ENCODE peak calls at places on chromosome 11, in ten cellular contexts. O is CD8-positive, alpha-beta T cell; C is mammary epithelial cell; P is upper lobe of right lung; N is IMR-90; Q is endodermal cell; B is colonic mucosa; M is transverse colon; Z is RWPE2; Y is GM23338. U is an unnamed sample.
A peak's percentile ranks its signal among the peaks of the same experiment; 100 is the strongest.

GRCh38 chr11:33375688-33376311 is 118.6 kb downstream of the HIPK3 start:
- DNase-seq in Q (peak; percentile 82), Z (no peak), Y (peak; percentile 73), O (no peak), P (no peak), B (no peak), C (peak; percentile 51), N (peak; percentile 28), M (no peak), U (no peak)

GRCh38 chr11:13552784-13553183 is 57.0 kb upstream of the PTH start:
- DNase-seq in P (no peak), Z (no peak), C (no peak), M (no peak), B (no peak), N (no peak), O (no peak), Y (no peak), Q (no peak), U (no peak)

GRCh38 chr11:3853935-3854659 is 1.4 kb upstream of the STIM1 start:
- DNase-seq in P (no peak), Q (no peak), Z (no peak), O (peak; percentile 70), N (no peak), M (peak; percentile 60), Y (no peak), C (peak; percentile 9), B (peak; percentile 60), U (no peak)

GRCh38 chr11:83521647-83522596 is 235.8 kb upstream of the CCDC90B start:
- DNase-seq in Z (no peak), C (no peak), M (no peak), Y (peak; percentile 76), O (no peak), Q (peak; percentile 70), N (peak; percentile 31), P (no peak), B (no peak), U (no peak)

GRCh38 chr11:86134580-86135318 is 65.9 kb upstream of the PICALM start:
- DNase-seq in N (no peak), O (no peak), Y (no peak), C (no peak), Q (no peak), M (no peak), Z (no peak), P (no peak), B (peak; percentile 32), U (no peak)

GRCh38 chr11:73218106-73218829 is at the start of gene P2RY2:
- DNase-seq in Q (peak; percentile 94), M (peak; percentile 91), C (peak; percentile 52), B (peak; percentile 93), Z (peak; percentile 72), O (peak; percentile 11), N (no peak), Y (peak; percentile 87), P (peak; percentile 96), U (no peak)

GRCh38 chr11:19244084-19244483 is 3.3 kb upstream of the E2F8 start:
- DNase-seq in O (no peak), Z (no peak), B (peak; percentile 45), Y (no peak), M (peak; percentile 35), N (no peak), C (peak; percentile 86), P (no peak), Q (no peak), U (peak; percentile 87)

GRCh38 chr11:33970984-33971466 is 79.1 kb upstream of the LMO2 start:
- DNase-seq in B (peak; percentile 37), M (peak; percentile 32), P (no peak), Z (no peak), Q (peak; percentile 79), Y (peak; percentile 81), N (peak; percentile 50), O (no peak), C (peak; percentile 42), U (no peak)

GRCh38 chr11:18310800-18311340 is 11.1 kb downstream of the HPS5 start:
- DNase-seq in Z (no peak), C (peak; percentile 95), B (no peak), P (no peak), N (no peak), O (no peak), M (no peak), Y (no peak), Q (no peak), U (no peak)

GRCh38 chr11:83574516-83574915 is 288.3 kb upstream of the CCDC90B start:
- DNase-seq in M (no peak), Q (no peak), B (no peak), O (no peak), P (no peak), N (peak; percentile 58), Y (no peak), C (peak; percentile 14), Z (no peak), U (peak; percentile 32)

GRCh38 chr11:113197456-113197855 is 116.9 kb upstream of the TTC12 start:
- DNase-seq in Y (no peak), M (no peak), Q (no peak), C (no peak), O (no peak), B (no peak), Z (no peak), P (no peak), N (no peak), U (no peak)

GRCh38 chr11:132472411-132473205 is 1059.7 kb downstream of the OPCML start:
- DNase-seq in M (no peak), C (no peak), Z (no peak), P (no peak), O (no peak), Q (no peak), B (no peak), Y (no peak), N (no peak), U (no peak)

GRCh38 chr11:65404210-65404609 is 17.8 kb downstream of the FRMD8 start:
- DNase-seq in B (no peak), M (no peak), O (no peak), Q (no peak), N (no peak), P (no peak), Z (no peak), C (no peak), Y (no peak), U (no peak)
- H3K27ac ChIP-seq in B (no peak overlapping the region), M (peak overlapping the region; percentile 37), O (no peak overlapping the region), Q (no peak overlapping the region), N (no peak overlapping the region), P (peak overlapping the region; percentile 36), Z (no peak overlapping the region), C (no peak overlapping the region), Y (no peak overlapping the region), U (no peak overlapping the region)

GRCh38 chr11:534592-535518 is 521 bp downstream of the HRAS start:
- DNase-seq in M (no peak), B (no peak), Q (peak; percentile 69), N (no peak), C (peak; percentile 92), Y (peak; percentile 44), O (no peak), Z (peak; percentile 91), P (peak; percentile 83), U (peak; percentile 88)
- TF ChIP-seq CTCF in M (no peak), B (no peak), Q (no peak), N (peak; percentile 8), C (no peak), Y (no peak), O (no peak), Z (peak; percentile 10), P (no peak), U (peak; percentile 31)

DNA sequence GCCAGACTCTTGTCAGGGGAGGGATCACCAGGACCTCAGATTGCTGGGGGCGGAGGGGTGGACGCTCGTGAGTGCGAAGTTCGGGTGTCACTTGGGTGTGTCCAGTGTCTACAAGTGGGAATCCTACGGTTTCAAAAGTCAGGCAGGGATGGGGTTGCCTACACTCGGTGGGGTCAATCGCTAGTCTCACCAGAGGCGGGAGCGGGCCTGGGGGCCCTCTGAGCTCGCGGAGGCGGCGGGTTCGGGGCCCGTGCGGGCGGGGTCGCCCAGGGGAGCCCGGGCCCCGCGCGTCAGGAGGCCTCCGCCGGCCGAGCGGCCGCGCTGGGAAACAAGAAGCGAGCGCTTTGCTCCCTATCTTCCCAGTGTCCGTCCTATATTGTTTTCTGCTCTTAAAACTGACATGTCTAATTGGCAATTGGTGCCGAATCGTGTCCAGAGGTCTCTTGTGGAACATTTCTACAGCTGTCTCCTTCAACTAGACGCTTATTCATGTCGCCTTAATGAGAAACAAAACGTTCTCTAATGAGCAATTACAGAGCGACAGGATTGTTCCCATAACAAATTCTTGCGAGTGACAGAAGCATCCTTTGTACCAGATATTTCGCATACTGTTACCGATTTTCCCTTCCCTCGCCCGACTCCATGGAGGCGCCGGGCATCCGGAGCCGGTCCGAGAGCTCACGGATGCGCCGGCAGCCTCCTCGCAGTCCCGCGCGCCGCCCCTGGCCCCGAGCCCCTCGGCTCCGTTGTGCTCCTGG is 11.9 kb downstream of the PAX6 start:
- DNase-seq in C (no peak), N (no peak), Z (no peak), P (no peak), Y (peak; percentile 46), M (no peak), Q (peak; percentile 55), B (no peak), O (no peak), U (no peak)
- H3K27me3 ChIP-seq in C (peaks cover 74% of the 10 kb centered on the region), N (peaks cover 86% of the 10 kb centered on the region), Z (peaks cover 92% of the 10 kb centered on the region), P (peaks cover 94% of the 10 kb centered on the region), Y (peaks cover 100% of the 10 kb centered on the region), M (peaks cover 95% of the 10 kb centered on the region), Q (peaks cover 100% of the 10 kb centered on the region), B (peaks cover 83% of the 10 kb centered on the region), O (peaks cover 55% of the 10 kb centered on the region), U (peaks cover 98% of the 10 kb centered on the region)

GRCh38 chr11:45620243-45620642 is 45.2 kb downstream of the CHST1 start:
- DNase-seq in C (no peak), Z (no peak), N (no peak), P (no peak), B (no peak), Y (no peak), Q (no peak), M (no peak), O (no peak), U (no peak)

GRCh38 chr11:45624095-45624494 is 41.3 kb downstream of the CHST1 start:
- DNase-seq in N (no peak), Z (no peak), M (no peak), Q (no peak), P (no peak), B (no peak), C (no peak), Y (no peak), O (no peak), U (no peak)

GRCh38 chr11:45622861-45623260 is 42.6 kb downstream of the CHST1 start:
- DNase-seq in Y (no peak), B (no peak), M (no peak), Q (no peak), Z (no peak), P (no peak), O (no peak), C (no peak), N (no peak), U (no peak)

GRCh38 chr11:45621541-45621940 is 43.9 kb downstream of the CHST1 start:
- DNase-seq in Z (no peak), M (no peak), O (no peak), Y (no peak), C (no peak), N (no peak), Q (no peak), B (no peak), P (no peak), U (no peak)

DNA sequence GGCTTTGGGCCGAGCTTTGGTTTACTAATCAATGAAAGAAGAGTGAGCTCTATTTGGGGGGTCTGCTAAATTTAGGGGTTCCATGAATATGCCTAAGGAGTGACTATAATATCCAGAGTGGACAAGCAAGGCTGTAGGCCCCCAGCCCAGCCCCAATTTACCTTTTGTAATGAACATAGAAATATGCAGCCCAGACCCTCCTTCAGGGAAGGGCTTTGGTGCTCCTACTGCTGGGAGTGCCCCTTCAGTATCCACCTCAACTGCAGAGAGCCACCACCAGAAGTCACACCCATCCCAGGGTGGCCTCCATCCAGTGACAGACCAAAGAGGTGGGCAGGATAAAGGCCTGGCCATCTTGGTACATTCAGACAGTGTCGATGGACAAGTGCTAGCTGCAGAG is 43.1 kb downstream of the CHST1 start:
- DNase-seq in C (no peak), O (no peak), N (no peak), B (no peak), M (no peak), Y (no peak), Z (no peak), P (no peak), Q (no peak), U (no peak)
- H3K27ac ChIP-seq in C (no peak overlapping the region), O (no peak overlapping the region), N (no peak overlapping the region), B (no peak overlapping the region), M (no peak overlapping the region), Y (no peak overlapping the region), Z (no peak overlapping the region), P (no peak overlapping the region), Q (no peak overlapping the region), U (no peak overlapping the region)